ENCODE peak calls at places on chromosomes 3 and 15, in four cellular contexts. R is mesothelial cell of epicardium; E is T-helper 22 cell; D is CD8-positive, alpha-beta memory T cell. H is an unnamed sample.

GRCh38 chr3:9903238-9903624 is 583 bp downstream of the IL17RE start:
- DNase-seq in D (no peak), R (no peak), E (no peak), H (no peak)

GRCh38 chr3:43644443-43644842 is 22.6 kb upstream of the ANO10 start:
- DNase-seq in R (no peak), D (no peak), E (no peak), H (no peak)

GRCh38 chr3:195760345-195760983 is 39.7 kb downstream of the MUC20 start:
- DNase-seq in R (no peak), D (no peak), E (no peak), H (no peak)

GRCh38 chr3:12977117-12977808 is 96.0 kb downstream of the IQSEC1 start:
- DNase-seq in R (no peak), D (no peak), E (no peak), H (no peak)

GRCh38 chr15:44066211-44066827 is 128.8 kb downstream of the FRMD5 start:
- DNase-seq in E (peak; percentile 7), R (no peak), D (peak; percentile 19), H (peak; percentile 48)

GRCh38 chr3:10273697-10274305 is 18.9 kb downstream of the GHRL start:
- DNase-seq in D (no peak), E (no peak), R (no peak), H (no peak)

GRCh38 chr3:13934813-13935212 is 54.9 kb upstream of the WNT7A start:
- DNase-seq in E (no peak), D (no peak), R (no peak), H (no peak)

GRCh38 chr3:40172560-40172959 is 136.9 kb upstream of the EIF1B start:
- DNase-seq in D (no peak), R (no peak), E (no peak), H (no peak)

GRCh38 chr3:32892625-32893598 is 58.5 kb upstream of the CCR4 start:
- DNase-seq in D (no peak), R (no peak), E (no peak), H (no peak)

GRCh38 chr3:143897558-143898305 is 49.5 kb upstream of the SLC9A9 start:
- DNase-seq in E (no peak), R (no peak), D (no peak), H (no peak)

GRCh38 chr3:43733459-43734384 is 43.0 kb downstream of the ABHD5 start:
- DNase-seq in D (no peak), R (no peak), E (no peak), H (no peak)

GRCh38 chr15:48679952-48680351 is 34.4 kb upstream of the FBN1 start:
- DNase-seq in E (no peak), R (no peak), D (no peak), H (no peak)

GRCh38 chr3:66858656-66859381 is 139.3 kb upstream of the KBTBD8 start:
- DNase-seq in R (no peak), D (no peak), E (no peak), H (no peak)

GRCh38 chr15:90022345-90022744 is 21.2 kb downstream of the ZNF710 start:
- DNase-seq in D (no peak), E (no peak), R (no peak), H (no peak)